ENCODE peak calls at places on chromosomes 16 and 17, in eight cellular contexts. One of them, this sample, is unnamed.

GRCh38 chr16:27248036-27248435 is 20.5 kb downstream of the NSMCE1 start:
- DNase-seq in heart right ventricle: no peak
- DNase-seq in CD4-positive, alpha-beta T cell: no peak
- DNase-seq in neural progenitor cell: no peak
- DNase-seq in heart left ventricle: no peak
- DNase-seq in left ventricle myocardium inferior: no peak
- DNase-seq in AG09319: no peak
- DNase-seq in upper lobe of right lung: no peak
- DNase-seq in this sample: no peak

GRCh38 chr17:29596811-29597210 is 3.9 kb downstream of the ANKRD13B start:
- DNase-seq in heart right ventricle: peak; percentile 54
- DNase-seq in AG09319: no peak
- DNase-seq in left ventricle myocardium inferior: no peak
- DNase-seq in neural progenitor cell: no peak
- DNase-seq in heart left ventricle: peak; percentile 57
- DNase-seq in upper lobe of right lung: no peak
- DNase-seq in CD4-positive, alpha-beta T cell: no peak
- DNase-seq in this sample: no peak

GRCh38 chr17:79809530-79810137 is 12.8 kb upstream of the CBX8 start:
- DNase-seq in left ventricle myocardium inferior: no peak
- DNase-seq in heart left ventricle: no peak
- DNase-seq in neural progenitor cell: peak; percentile 26
- DNase-seq in AG09319: no peak
- DNase-seq in heart right ventricle: no peak
- DNase-seq in upper lobe of right lung: no peak
- DNase-seq in CD4-positive, alpha-beta T cell: no peak
- DNase-seq in this sample: no peak

GRCh38 chr17:47949197-47949759 is 7.9 kb downstream of the PNPO start:
- DNase-seq in CD4-positive, alpha-beta T cell: peak; percentile 66
- DNase-seq in left ventricle myocardium inferior: peak; percentile 90
- DNase-seq in upper lobe of right lung: peak; percentile 96
- DNase-seq in neural progenitor cell: peak; percentile 94
- DNase-seq in heart left ventricle: peak; percentile 88
- DNase-seq in AG09319: peak; percentile 45
- DNase-seq in heart right ventricle: peak; percentile 88
- DNase-seq in this sample: peak; percentile 82

GRCh38 chr17:8222630-8223355 is 12.4 kb upstream of the AURKB start:
- DNase-seq in heart left ventricle: peak; percentile 95
- DNase-seq in CD4-positive, alpha-beta T cell: peak; percentile 86
- DNase-seq in heart right ventricle: peak; percentile 95
- DNase-seq in upper lobe of right lung: peak; percentile 97
- DNase-seq in left ventricle myocardium inferior: peak; percentile 95
- DNase-seq in neural progenitor cell: peak; percentile 92
- DNase-seq in AG09319: peak; percentile 93
- DNase-seq in this sample: peak; percentile 73

GRCh38 chr16:54048994-54049929 is 237.3 kb downstream of the IRX3 start:
- DNase-seq in heart right ventricle: no peak
- DNase-seq in neural progenitor cell: peak; percentile 43
- DNase-seq in heart left ventricle: no peak
- DNase-seq in upper lobe of right lung: no peak
- DNase-seq in CD4-positive, alpha-beta T cell: no peak
- DNase-seq in AG09319: no peak
- DNase-seq in left ventricle myocardium inferior: no peak
- DNase-seq in this sample: no peak

GRCh38 chr16:79328327-79329162 is 272.0 kb downstream of the MAF start:
- DNase-seq in left ventricle myocardium inferior: no peak
- DNase-seq in upper lobe of right lung: no peak
- DNase-seq in heart left ventricle: peak; percentile 34
- DNase-seq in AG09319: no peak
- DNase-seq in neural progenitor cell: peak; percentile 20
- DNase-seq in heart right ventricle: no peak
- DNase-seq in CD4-positive, alpha-beta T cell: no peak
- DNase-seq in this sample: no peak

GRCh38 chr17:50148226-50149098 is 2.0 kb downstream of the PPP1R9B start:
- DNase-seq in AG09319: no peak
- DNase-seq in upper lobe of right lung: peak; percentile 84
- DNase-seq in CD4-positive, alpha-beta T cell: peak; percentile 43
- DNase-seq in neural progenitor cell: peak; percentile 54
- DNase-seq in heart right ventricle: no peak
- DNase-seq in heart left ventricle: peak; percentile 60
- DNase-seq in left ventricle myocardium inferior: peak; percentile 53
- DNase-seq in this sample: peak; percentile 83

GRCh38 chr16:84308120-84308519 is 13.4 kb downstream of the WFDC1 start:
- DNase-seq in CD4-positive, alpha-beta T cell: no peak
- DNase-seq in heart left ventricle: peak; percentile 58
- DNase-seq in AG09319: no peak
- DNase-seq in neural progenitor cell: peak; percentile 88
- DNase-seq in left ventricle myocardium inferior: peak; percentile 41
- DNase-seq in heart right ventricle: peak; percentile 34
- DNase-seq in upper lobe of right lung: peak; percentile 73
- DNase-seq in this sample: no peak

GRCh38 chr16:48608871-48609452 is 1.0 kb downstream of the N4BP1 start:
- DNase-seq in left ventricle myocardium inferior: no peak
- DNase-seq in heart right ventricle: no peak
- DNase-seq in CD4-positive, alpha-beta T cell: no peak
- DNase-seq in neural progenitor cell: no peak
- DNase-seq in upper lobe of right lung: no peak
- DNase-seq in heart left ventricle: no peak
- DNase-seq in AG09319: no peak
- DNase-seq in this sample: no peak

GRCh38 chr16:11272484-11272883 is 945 bp downstream of the PRM3 start:
- DNase-seq in upper lobe of right lung: no peak
- DNase-seq in heart right ventricle: no peak
- DNase-seq in heart left ventricle: no peak
- DNase-seq in AG09319: no peak
- DNase-seq in CD4-positive, alpha-beta T cell: no peak
- DNase-seq in left ventricle myocardium inferior: no peak
- DNase-seq in neural progenitor cell: no peak
- DNase-seq in this sample: no peak

GRCh38 chr17:64773836-64774761 is 112.0 kb upstream of the SMURF2 start:
- DNase-seq in heart right ventricle: no peak
- DNase-seq in CD4-positive, alpha-beta T cell: no peak
- DNase-seq in neural progenitor cell: peak; percentile 71
- DNase-seq in AG09319: peak; percentile 7
- DNase-seq in heart left ventricle: no peak
- DNase-seq in upper lobe of right lung: peak; percentile 92
- DNase-seq in left ventricle myocardium inferior: no peak
- DNase-seq in this sample: peak; percentile 53

GRCh38 chr16:89370081-89370511 is 120.3 kb downstream of the ANKRD11 start:
- DNase-seq in neural progenitor cell: no peak
- DNase-seq in left ventricle myocardium inferior: no peak
- DNase-seq in upper lobe of right lung: no peak
- DNase-seq in heart right ventricle: no peak
- DNase-seq in heart left ventricle: peak; percentile 18
- DNase-seq in CD4-positive, alpha-beta T cell: no peak
- DNase-seq in AG09319: peak; percentile 2
- DNase-seq in this sample: no peak

GRCh38 chr17:10752696-10753095 is 22.9 kb upstream of the TMEM220 start:
- DNase-seq in neural progenitor cell: no peak
- DNase-seq in left ventricle myocardium inferior: no peak
- DNase-seq in AG09319: no peak
- DNase-seq in heart right ventricle: no peak
- DNase-seq in CD4-positive, alpha-beta T cell: no peak
- DNase-seq in upper lobe of right lung: no peak
- DNase-seq in heart left ventricle: no peak
- DNase-seq in this sample: no peak

GRCh38 chr16:20263138-20263855 is 64.0 kb downstream of the GP2 start:
- DNase-seq in heart left ventricle: no peak
- DNase-seq in AG09319: no peak
- DNase-seq in heart right ventricle: no peak
- DNase-seq in left ventricle myocardium inferior: no peak
- DNase-seq in upper lobe of right lung: no peak
- DNase-seq in CD4-positive, alpha-beta T cell: no peak
- DNase-seq in neural progenitor cell: no peak
- DNase-seq in this sample: no peak

GRCh38 chr17:38705523-38705802 is 390 bp downstream of the MLLT6 start:
- DNase-seq in left ventricle myocardium inferior: no peak
- DNase-seq in upper lobe of right lung: no peak
- DNase-seq in CD4-positive, alpha-beta T cell: no peak
- DNase-seq in neural progenitor cell: no peak
- DNase-seq in heart left ventricle: no peak
- DNase-seq in heart right ventricle: no peak
- DNase-seq in AG09319: no peak
- DNase-seq in this sample: peak; percentile 56

GRCh38 chr17:41655611-41656111 is 31.3 kb upstream of the KRT17 start:
- DNase-seq in left ventricle myocardium inferior: no peak
- DNase-seq in neural progenitor cell: peak; percentile 71
- DNase-seq in CD4-positive, alpha-beta T cell: no peak
- DNase-seq in AG09319: no peak
- DNase-seq in upper lobe of right lung: peak; percentile 92
- DNase-seq in heart right ventricle: no peak
- DNase-seq in heart left ventricle: peak; percentile 13
- DNase-seq in this sample: no peak

GRCh38 chr17:157901-158300 is 20.5 kb downstream of the SCGB1C2 start:
- DNase-seq in upper lobe of right lung: no peak
- DNase-seq in heart right ventricle: no peak
- DNase-seq in left ventricle myocardium inferior: no peak
- DNase-seq in heart left ventricle: peak; percentile 4
- DNase-seq in AG09319: no peak
- DNase-seq in CD4-positive, alpha-beta T cell: no peak
- DNase-seq in neural progenitor cell: no peak
- DNase-seq in this sample: no peak

GRCh38 chr16:1674306-1674705 is 3.8 kb upstream of the JPT2 start:
- DNase-seq in heart right ventricle: no peak
- DNase-seq in CD4-positive, alpha-beta T cell: no peak
- DNase-seq in neural progenitor cell: no peak
- DNase-seq in upper lobe of right lung: no peak
- DNase-seq in left ventricle myocardium inferior: no peak
- DNase-seq in heart left ventricle: no peak
- DNase-seq in AG09319: no peak
- DNase-seq in this sample: no peak

GRCh38 chr17:56779306-56779705 is 54.4 kb downstream of the C17orf67 start:
- DNase-seq in CD4-positive, alpha-beta T cell: no peak
- DNase-seq in neural progenitor cell: no peak
- DNase-seq in left ventricle myocardium inferior: no peak
- DNase-seq in heart right ventricle: no peak
- DNase-seq in upper lobe of right lung: no peak
- DNase-seq in heart left ventricle: no peak
- DNase-seq in AG09319: no peak
- DNase-seq in this sample: no peak

GRCh38 chr16:18969050-18969854 is 14.5 kb upstream of the TMC7 start:
- DNase-seq in heart left ventricle: peak; percentile 83
- DNase-seq in AG09319: peak; percentile 39
- DNase-seq in neural progenitor cell: peak; percentile 88
- DNase-seq in upper lobe of right lung: peak; percentile 90
- DNase-seq in left ventricle myocardium inferior: peak; percentile 89
- DNase-seq in CD4-positive, alpha-beta T cell: peak; percentile 76
- DNase-seq in heart right ventricle: peak; percentile 89
- DNase-seq in this sample: peak; percentile 85

GRCh38 chr17:78923660-78924453 is 1.3 kb downstream of the TIMP2 start:
- DNase-seq in heart left ventricle: peak; percentile 63
- DNase-seq in left ventricle myocardium inferior: peak; percentile 61
- DNase-seq in CD4-positive, alpha-beta T cell: peak; percentile 33
- DNase-seq in upper lobe of right lung: peak; percentile 95
- DNase-seq in heart right ventricle: peak; percentile 47
- DNase-seq in AG09319: no peak
- DNase-seq in neural progenitor cell: peak; percentile 40
- DNase-seq in this sample: peak; percentile 78

DNA sequence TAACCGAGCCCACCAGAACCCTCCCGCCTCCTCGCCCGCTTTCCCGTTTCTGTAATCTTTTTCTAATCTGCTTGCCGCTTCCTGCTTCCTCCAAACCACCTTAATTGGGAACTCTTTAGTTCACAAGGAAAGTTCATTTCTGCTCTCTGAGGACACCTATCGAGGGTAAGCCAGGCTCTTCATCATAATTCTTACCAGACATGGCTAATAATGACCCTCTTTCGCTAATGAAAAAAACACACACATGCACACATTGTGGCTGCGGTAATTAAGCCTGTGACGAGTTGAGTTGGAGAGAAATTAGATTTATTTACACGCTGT is 100.7 kb downstream of the ZNF423 start:
- DNase-seq in upper lobe of right lung: no peak
- DNase-seq in heart left ventricle: no peak
- DNase-seq in heart right ventricle: peak; percentile 30
- DNase-seq in neural progenitor cell: peak; percentile 75
- DNase-seq in CD4-positive, alpha-beta T cell: no peak
- DNase-seq in left ventricle myocardium inferior: no peak
- DNase-seq in AG09319: peak; percentile 12
- DNase-seq in this sample: no peak
- TF ChIP-seq CTCF in upper lobe of right lung: peak; percentile 40
- TF ChIP-seq CTCF in heart left ventricle: peak; percentile 54
- TF ChIP-seq CTCF in heart right ventricle: peak; percentile 61
- TF ChIP-seq CTCF in neural progenitor cell: peak; percentile 49
- TF ChIP-seq CTCF in CD4-positive, alpha-beta T cell: peak; percentile 20
- TF ChIP-seq CTCF in left ventricle myocardium inferior: peak; percentile 62
- TF ChIP-seq CTCF in AG09319: peak; percentile 73
- TF ChIP-seq CTCF in this sample: no peak

DNA sequence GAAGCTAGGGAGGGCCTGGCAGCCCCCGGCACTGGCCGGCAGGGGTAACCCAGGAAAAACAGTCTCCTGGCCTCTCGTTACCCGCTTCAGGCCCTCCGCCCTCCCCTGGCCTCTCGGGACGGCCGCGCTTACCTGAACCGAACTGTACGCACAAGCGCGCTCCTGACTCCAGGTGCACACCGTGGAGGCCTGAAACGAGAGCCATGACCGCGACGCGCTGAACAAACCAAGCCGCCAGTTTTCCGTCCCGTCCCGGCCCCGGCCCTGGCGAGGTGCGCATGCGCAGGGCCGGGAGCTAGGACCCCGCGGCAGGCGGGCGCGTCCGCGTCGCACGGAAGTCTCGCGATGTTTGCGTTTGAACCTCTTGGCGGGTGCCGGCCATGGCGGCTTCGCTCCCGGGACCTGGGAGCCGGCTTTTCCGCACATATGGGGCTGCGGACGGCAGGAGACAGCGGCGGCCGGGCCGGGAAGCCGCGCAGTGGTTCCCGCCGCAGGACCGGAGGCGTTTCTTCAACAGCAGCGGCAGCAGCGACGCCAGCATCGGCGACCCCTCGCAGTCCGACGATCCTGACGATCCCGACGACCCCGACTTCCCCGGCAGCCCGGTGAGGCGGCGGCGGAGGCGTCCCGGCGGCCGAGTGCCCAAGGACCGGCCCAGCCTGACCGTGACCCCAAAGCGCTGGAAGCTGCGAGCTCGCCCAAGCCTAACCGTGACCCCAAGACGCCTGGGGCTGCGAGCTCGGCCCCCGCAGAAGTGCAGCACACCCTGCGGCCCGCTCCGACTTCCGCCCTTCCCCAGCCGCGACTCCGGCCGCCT is at the start of gene HASPIN:
- DNase-seq in upper lobe of right lung: peak; percentile 96
- DNase-seq in neural progenitor cell: peak; percentile 99
- DNase-seq in heart right ventricle: peak; percentile 90
- DNase-seq in heart left ventricle: peak; percentile 93
- DNase-seq in AG09319: peak; percentile 61
- DNase-seq in CD4-positive, alpha-beta T cell: peak; percentile 90
- DNase-seq in left ventricle myocardium inferior: peak; percentile 90
- DNase-seq in this sample: peak; percentile 99
- TF ChIP-seq CTCF in upper lobe of right lung: peak; percentile 36
- TF ChIP-seq CTCF in neural progenitor cell: peak; percentile 47
- TF ChIP-seq CTCF in heart right ventricle: peak; percentile 22
- TF ChIP-seq CTCF in heart left ventricle: peak; percentile 32
- TF ChIP-seq CTCF in AG09319: peak; percentile 21
- TF ChIP-seq CTCF in CD4-positive, alpha-beta T cell: no peak
- TF ChIP-seq CTCF in left ventricle myocardium inferior: peak; percentile 57
- TF ChIP-seq CTCF in this sample: no peak

GRCh38 chr16:25311950-25312349 is 54.3 kb upstream of the ZKSCAN2 start:
- DNase-seq in left ventricle myocardium inferior: no peak
- DNase-seq in heart left ventricle: no peak
- DNase-seq in AG09319: no peak
- DNase-seq in heart right ventricle: no peak
- DNase-seq in neural progenitor cell: no peak
- DNase-seq in CD4-positive, alpha-beta T cell: no peak
- DNase-seq in upper lobe of right lung: no peak
- DNase-seq in this sample: no peak
- TF ChIP-seq CTCF in left ventricle myocardium inferior: no peak
- TF ChIP-seq CTCF in heart left ventricle: no peak
- TF ChIP-seq CTCF in AG09319: no peak
- TF ChIP-seq CTCF in heart right ventricle: no peak
- TF ChIP-seq CTCF in neural progenitor cell: no peak
- TF ChIP-seq CTCF in CD4-positive, alpha-beta T cell: no peak
- TF ChIP-seq CTCF in upper lobe of right lung: no peak
- TF ChIP-seq CTCF in this sample: no peak

GRCh38 chr16:74766729-74767128 is 7.9 kb downstream of the FA2H start:
- DNase-seq in neural progenitor cell: no peak
- DNase-seq in left ventricle myocardium inferior: no peak
- DNase-seq in heart right ventricle: no peak
- DNase-seq in AG09319: no peak
- DNase-seq in CD4-positive, alpha-beta T cell: no peak
- DNase-seq in heart left ventricle: no peak
- DNase-seq in upper lobe of right lung: no peak
- DNase-seq in this sample: no peak
- TF ChIP-seq CTCF in neural progenitor cell: peak; percentile 31
- TF ChIP-seq CTCF in left ventricle myocardium inferior: no peak
- TF ChIP-seq CTCF in heart right ventricle: no peak
- TF ChIP-seq CTCF in AG09319: no peak
- TF ChIP-seq CTCF in CD4-positive, alpha-beta T cell: no peak
- TF ChIP-seq CTCF in heart left ventricle: no peak
- TF ChIP-seq CTCF in upper lobe of right lung: no peak
- TF ChIP-seq CTCF in this sample: no peak

This sample was measured in GM10248.